ENCODE peak calls at places on chromosome 21, in seven cellular contexts. One of them, this sample, is unnamed.

GRCh38 chr21:16993416-16994044 is 519.3 kb upstream of the CXADR start:
- DNase-seq in NCI-H2081: no peak
- DNase-seq in WTC11: no peak
- DNase-seq in AG09309: no peak
- DNase-seq in ELR: no peak
- DNase-seq in substantia nigra: no peak
- DNase-seq in ACHN: no peak
- DNase-seq in this sample: no peak

GRCh38 chr21:29701676-29702075 is 238.1 kb downstream of the GRIK1 start:
- DNase-seq in NCI-H2081: no peak
- DNase-seq in WTC11: no peak
- DNase-seq in AG09309: no peak
- DNase-seq in ELR: no peak
- DNase-seq in substantia nigra: no peak
- DNase-seq in ACHN: no peak
- DNase-seq in this sample: no peak

GRCh38 chr21:14084068-14084501 is 126.7 kb downstream of the LIPI start:
- DNase-seq in NCI-H2081: no peak
- DNase-seq in WTC11: no peak
- DNase-seq in AG09309: no peak
- DNase-seq in ELR: no peak
- DNase-seq in substantia nigra: no peak
- DNase-seq in ACHN: no peak
- DNase-seq in this sample: no peak

GRCh38 chr21:43733060-43733459 is 14.1 kb downstream of the PDXK start:
- DNase-seq in NCI-H2081: no peak
- DNase-seq in WTC11: no peak
- DNase-seq in AG09309: no peak
- DNase-seq in ELR: no peak
- DNase-seq in substantia nigra: no peak
- DNase-seq in ACHN: no peak
- DNase-seq in this sample: no peak

GRCh38 chr21:39078322-39079065 is 104.8 kb downstream of the PSMG1 start:
- DNase-seq in NCI-H2081: no peak
- DNase-seq in WTC11: no peak
- DNase-seq in AG09309: no peak
- DNase-seq in ELR: no peak
- DNase-seq in substantia nigra: no peak
- DNase-seq in ACHN: no peak
- DNase-seq in this sample: no peak

GRCh38 chr21:24759348-24760118 is 847.7 kb downstream of the MRPL39 start:
- DNase-seq in NCI-H2081: peak; percentile 34
- DNase-seq in WTC11: no peak
- DNase-seq in AG09309: no peak
- DNase-seq in ELR: peak; percentile 21
- DNase-seq in substantia nigra: no peak
- DNase-seq in ACHN: peak; percentile 1
- DNase-seq in this sample: no peak

GRCh38 chr21:25461730-25462129 is 145.6 kb downstream of the MRPL39 start:
- DNase-seq in NCI-H2081: no peak
- DNase-seq in WTC11: no peak
- DNase-seq in AG09309: no peak
- DNase-seq in ELR: no peak
- DNase-seq in substantia nigra: no peak
- DNase-seq in ACHN: no peak
- DNase-seq in this sample: no peak

GRCh38 chr21:34684174-34684876 is 15.5 kb downstream of the CLIC6 start:
- DNase-seq in NCI-H2081: no peak
- DNase-seq in WTC11: no peak
- DNase-seq in AG09309: no peak
- DNase-seq in ELR: no peak
- DNase-seq in substantia nigra: no peak
- DNase-seq in ACHN: no peak
- DNase-seq in this sample: no peak

GRCh38 chr21:31656199-31657095 is 3.0 kb upstream of the SOD1 start:
- DNase-seq in NCI-H2081: no peak
- DNase-seq in WTC11: no peak
- DNase-seq in AG09309: peak; percentile 27
- DNase-seq in ELR: peak; percentile 24
- DNase-seq in substantia nigra: no peak
- DNase-seq in ACHN: peak; percentile 26
- DNase-seq in this sample: peak; percentile 36

GRCh38 chr21:33642896-33643657 is 776 bp downstream of the ITSN1 start:
- DNase-seq in NCI-H2081: no peak
- DNase-seq in WTC11: peak; percentile 60
- DNase-seq in AG09309: no peak
- DNase-seq in ELR: peak; percentile 53
- DNase-seq in substantia nigra: peak; percentile 19
- DNase-seq in ACHN: peak; percentile 28
- DNase-seq in this sample: no peak

GRCh38 chr21:44425307-44425894 is 29.9 kb upstream of the LRRC3 start:
- DNase-seq in NCI-H2081: peak; percentile 30
- DNase-seq in WTC11: peak; percentile 12
- DNase-seq in AG09309: no peak
- DNase-seq in ELR: no peak
- DNase-seq in substantia nigra: no peak
- DNase-seq in ACHN: no peak
- DNase-seq in this sample: no peak

GRCh38 chr21:20822559-20823133 is 175.6 kb upstream of the NCAM2 start:
- DNase-seq in NCI-H2081: no peak
- DNase-seq in WTC11: no peak
- DNase-seq in AG09309: no peak
- DNase-seq in ELR: peak; percentile 4
- DNase-seq in substantia nigra: no peak
- DNase-seq in ACHN: no peak
- DNase-seq in this sample: no peak

GRCh38 chr21:45456836-45457160 is 51.8 kb downstream of the COL18A1 start:
- DNase-seq in NCI-H2081: no peak
- DNase-seq in WTC11: no peak
- DNase-seq in AG09309: no peak
- DNase-seq in ELR: no peak
- DNase-seq in substantia nigra: no peak
- DNase-seq in ACHN: no peak
- DNase-seq in this sample: no peak

GRCh38 chr21:41641821-41642368 is 125.0 kb downstream of the RIPK4 start:
- DNase-seq in NCI-H2081: no peak
- DNase-seq in WTC11: no peak
- DNase-seq in AG09309: peak; percentile 87
- DNase-seq in ELR: peak; percentile 95
- DNase-seq in substantia nigra: no peak
- DNase-seq in ACHN: peak; percentile 50
- DNase-seq in this sample: peak; percentile 94

GRCh38 chr21:36718951-36719501 is 20.1 kb downstream of the SIM2 start:
- DNase-seq in NCI-H2081: no peak
- DNase-seq in WTC11: no peak
- DNase-seq in AG09309: no peak
- DNase-seq in ELR: peak; percentile 46
- DNase-seq in substantia nigra: peak; percentile 67
- DNase-seq in ACHN: no peak
- DNase-seq in this sample: no peak

GRCh38 chr21:29762570-29763082 is 177.2 kb downstream of the GRIK1 start:
- DNase-seq in NCI-H2081: no peak
- DNase-seq in WTC11: no peak
- DNase-seq in AG09309: no peak
- DNase-seq in ELR: no peak
- DNase-seq in substantia nigra: no peak
- DNase-seq in ACHN: no peak
- DNase-seq in this sample: no peak

GRCh38 chr21:29218749-29219148 is 80.0 kb upstream of the BACH1 start:
- DNase-seq in NCI-H2081: no peak
- DNase-seq in WTC11: no peak
- DNase-seq in AG09309: no peak
- DNase-seq in ELR: no peak
- DNase-seq in substantia nigra: no peak
- DNase-seq in ACHN: no peak
- DNase-seq in this sample: no peak

GRCh38 chr21:37413553-37414291 is 47.1 kb downstream of the DYRK1A start:
- DNase-seq in NCI-H2081: no peak
- DNase-seq in WTC11: no peak
- DNase-seq in AG09309: no peak
- DNase-seq in ELR: no peak
- DNase-seq in substantia nigra: no peak
- DNase-seq in ACHN: no peak
- DNase-seq in this sample: no peak

GRCh38 chr21:33374080-33374873 is 28.9 kb upstream of the IFNGR2 start:
- DNase-seq in NCI-H2081: peak; percentile 14
- DNase-seq in WTC11: peak; percentile 49
- DNase-seq in AG09309: no peak
- DNase-seq in ELR: peak; percentile 53
- DNase-seq in substantia nigra: peak; percentile 10
- DNase-seq in ACHN: peak; percentile 48
- DNase-seq in this sample: peak; percentile 38

GRCh38 chr21:31914472-31914871 is 41.7 kb downstream of the HUNK start:
- DNase-seq in NCI-H2081: no peak
- DNase-seq in WTC11: no peak
- DNase-seq in AG09309: no peak
- DNase-seq in ELR: no peak
- DNase-seq in substantia nigra: no peak
- DNase-seq in ACHN: no peak
- DNase-seq in this sample: no peak